ENCODE peak calls at places on chromosomes 12 and 14, in five cellular contexts. A is HepG2, Y is K562, S is GM12878, C is upper lobe of left lung. E is an unnamed sample.

GRCh38 chr12:88634008-88634407 is 53.7 kb upstream of the KITLG start:
- ATAC-seq in A (no peak), Y (no peak), S (peak; percentile 32), C (no peak), E (no peak)

GRCh38 chr14:47392351-47392750 is 283.1 kb downstream of the MDGA2 start:
- ATAC-seq in A (no peak), Y (no peak), S (no peak), C (no peak), E (no peak)

GRCh38 chr12:110647669-110648068 is 33.7 kb downstream of the TCTN1 start:
- ATAC-seq in A (no peak), Y (no peak), S (peak; percentile 88), C (no peak), E (no peak)

GRCh38 chr12:53042607-53043454 is 7.0 kb upstream of the TNS2 start:
- ATAC-seq in A (no peak), Y (no peak), S (no peak), C (no peak), E (no peak)

GRCh38 chr14:24481622-24482324 is 26.3 kb downstream of the CMA1 start:
- ATAC-seq in A (peak; percentile 100), Y (peak; percentile 100), S (peak; percentile 99), C (peak; percentile 71), E (no peak)

GRCh38 chr14:101235042-101235871 is 326.0 kb upstream of the DIO3 start:
- ATAC-seq in A (peak; percentile 91), Y (peak; percentile 99), S (peak; percentile 78), C (peak; percentile 57), E (peak; percentile 20)

GRCh38 chr12:122072031-122072970 is 6.3 kb upstream of the MLXIP start:
- ATAC-seq in A (peak; percentile 55), Y (peak; percentile 87), S (no peak), C (peak; percentile 56), E (peak; percentile 91)

GRCh38 chr14:35138585-35138984 is 16.2 kb downstream of the PRORP start:
- ATAC-seq in A (no peak), Y (no peak), S (no peak), C (no peak), E (no peak)

GRCh38 chr12:81333812-81334211 is 255.9 kb downstream of the ACSS3 start:
- ATAC-seq in A (no peak), Y (no peak), S (no peak), C (no peak), E (no peak)

GRCh38 chr14:68561531-68562007 is 231.3 kb downstream of the ZFP36L1 start:
- ATAC-seq in A (peak; percentile 78), Y (no peak), S (no peak), C (no peak), E (no peak)

GRCh38 chr14:105945891-105946290 is 419.5 kb downstream of the TMEM121 start:
- ATAC-seq in A (peak; percentile 54), Y (no peak), S (no peak), C (no peak), E (no peak)

GRCh38 chr14:36967892-36968555 is 204.4 kb downstream of the SLC25A21 start:
- ATAC-seq in A (peak; percentile 36), Y (peak; percentile 13), S (no peak), C (no peak), E (no peak)

GRCh38 chr12:27564612-27565213 is 40.7 kb downstream of the PPFIBP1 start:
- ATAC-seq in A (no peak), Y (no peak), S (no peak), C (no peak), E (no peak)

GRCh38 chr12:121209221-121209620 is 708 bp upstream of the P2RX4 start:
- ATAC-seq in A (no peak), Y (no peak), S (no peak), C (no peak), E (no peak)

GRCh38 chr12:108670066-108670631 is 36.5 kb upstream of the SELPLG start:
- ATAC-seq in A (no peak), Y (peak; percentile 27), S (no peak), C (no peak), E (no peak)

GRCh38 chr14:87615822-87616679 is 376.9 kb downstream of the GALC start:
- ATAC-seq in A (peak; percentile 84), Y (peak; percentile 47), S (peak; percentile 89), C (peak; percentile 81), E (peak; percentile 41)

GRCh38 chr14:60653709-60654161 is 4.5 kb upstream of the SIX1 start:
- ATAC-seq in A (no peak), Y (no peak), S (no peak), C (no peak), E (no peak)
- H3K27me3 ChIP-seq in A (peaks cover 1% of the 10 kb centered on the region), Y (peaks cover 24% of the 10 kb centered on the region), S (peaks cover 16% of the 10 kb centered on the region), C (no peaks in the 10 kb centered on the region), E (peaks cover 100% of the 10 kb centered on the region)

DNA sequence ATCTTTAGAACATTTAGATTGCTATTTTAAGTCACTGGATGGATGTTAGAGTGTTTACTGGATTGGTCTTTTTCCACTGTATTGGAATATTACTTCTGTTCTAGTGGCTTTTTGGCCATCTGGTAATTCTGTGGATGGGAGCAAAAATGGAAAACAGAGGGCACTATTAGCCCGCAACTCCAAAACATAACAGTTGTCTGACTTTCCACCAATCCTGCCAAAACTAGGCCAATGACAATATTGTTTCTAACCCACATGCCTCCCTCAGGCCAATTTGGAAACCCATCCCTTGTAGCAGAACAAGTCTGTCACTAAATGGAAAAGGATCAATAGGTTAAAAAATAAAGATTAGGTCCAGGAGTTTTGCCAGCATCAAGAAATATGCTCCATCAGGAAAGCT is 97.8 kb downstream of the ETNK1 start:
- ATAC-seq in A (no peak), Y (no peak), S (no peak), C (no peak), E (no peak)
- H3K27ac ChIP-seq in A (no peak overlapping the region), Y (no peak overlapping the region), S (no peak overlapping the region), C (no peak overlapping the region), E (no peak overlapping the region)

GRCh38 chr12:76360316-76360715 is 12.1 kb upstream of the BBS10 start:
- ATAC-seq in A (no peak), Y (no peak), S (no peak), C (no peak), E (no peak)
- TF ChIP-seq EP300 in A (no peak), Y (no peak), S (no peak), C (no peak), E (no peak)

GRCh38 chr12:10243803-10244520 is 31.3 kb downstream of the GABARAPL1 start:
- ATAC-seq in A (peak; percentile 71), Y (no peak), S (peak; percentile 95), C (no peak), E (no peak)

GRCh38 chr12:10247659-10248058 is 35.0 kb downstream of the GABARAPL1 start:
- ATAC-seq in A (no peak), Y (no peak), S (no peak), C (no peak), E (no peak)

GRCh38 chr12:10241781-10242180 is 29.1 kb downstream of the GABARAPL1 start:
- ATAC-seq in A (no peak), Y (no peak), S (no peak), C (no peak), E (no peak)

GRCh38 chr12:10241276-10241675 is 28.6 kb downstream of the GABARAPL1 start:
- ATAC-seq in A (no peak), Y (no peak), S (no peak), C (no peak), E (no peak)

GRCh38 chr12:10242539-10242938 is 29.9 kb downstream of the GABARAPL1 start:
- ATAC-seq in A (no peak), Y (no peak), S (peak; percentile 52), C (no peak), E (no peak)
- H3K27me3 ChIP-seq in A (peaks cover 1% of the 10 kb centered on the region), Y (no peaks in the 10 kb centered on the region), S (no peaks in the 10 kb centered on the region), C (no peaks in the 10 kb centered on the region), E (no peaks in the 10 kb centered on the region)

DNA sequence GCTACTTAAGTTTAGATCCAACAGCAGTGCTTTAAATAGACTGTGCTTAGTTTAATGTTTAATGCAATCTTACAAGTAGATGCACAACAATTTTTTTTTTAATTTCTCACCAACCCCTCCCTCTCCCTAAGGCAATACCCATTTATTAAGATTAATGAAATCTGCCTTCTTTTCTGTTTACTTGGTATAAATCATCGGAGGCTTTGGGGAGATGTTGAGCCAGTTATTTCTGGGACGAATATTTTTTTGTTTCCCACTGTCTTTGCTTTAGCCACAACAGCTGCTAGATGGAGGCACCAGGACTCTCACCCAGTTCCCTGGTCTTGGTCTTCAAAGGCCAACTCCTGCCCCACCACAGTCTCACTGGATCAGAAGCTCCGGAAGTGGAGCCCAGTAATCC is 113.4 kb downstream of the PLXNC1 start:
- ATAC-seq in A (no peak), Y (no peak), S (no peak), C (peak; percentile 20), E (peak; percentile 16)
- H3K27ac ChIP-seq in A (no peak overlapping the region), Y (no peak overlapping the region), S (peak overlapping the region; percentile 88), C (peak overlapping the region; percentile 91), E (peak overlapping the region; percentile 90)

GRCh38 chr14:54768501-54768900 is 134.1 kb downstream of the GCH1 start:
- ATAC-seq in A (no peak), Y (no peak), S (no peak), C (no peak), E (no peak)

GRCh38 chr14:54767450-54767849 is 135.2 kb downstream of the GCH1 start:
- ATAC-seq in A (no peak), Y (no peak), S (no peak), C (no peak), E (no peak)

GRCh38 chr14:54763761-54764160 is 138.9 kb downstream of the GCH1 start:
- ATAC-seq in A (no peak), Y (no peak), S (no peak), C (no peak), E (no peak)

GRCh38 chr14:54767139-54767431 is 135.5 kb downstream of the GCH1 start:
- ATAC-seq in A (no peak), Y (no peak), S (no peak), C (no peak), E (no peak)

GRCh38 chr14:54766276-54767138 is 136.1 kb downstream of the GCH1 start:
- ATAC-seq in A (no peak), Y (peak; percentile 67), S (no peak), C (no peak), E (no peak)
- TF ChIP-seq EP300 in A (no peak), Y (peak; percentile 16), S (no peak), C (no peak), E (no peak)

E was measured in gastroesophageal sphincter.